ENCODE peak calls at places on chromosomes 12 and 14, in nine cellular contexts. U is IMR-90, D is transverse colon, P is sigmoid colon, A is ovary, Q is tibial nerve, R is esophagus squamous epithelium, V is thyroid gland, X is adrenal gland. F is an unnamed sample.

GRCh38 chr12:114770323-114770722 is 86.3 kb upstream of the TBX3 start:
- DNase-seq in U (no peak), D (no peak), P (no peak), A (no peak), Q (no peak), R (no peak), V (peak; percentile 4), X (no peak), F (no peak)

GRCh38 chr12:7100239-7100638 is 8.0 kb upstream of the C1R start:
- DNase-seq in U (no peak), D (no peak), P (peak; percentile 28), A (no peak), Q (no peak), R (no peak), V (no peak), X (no peak), F (peak; percentile 4)

GRCh38 chr14:71231521-71232393 is 324.5 kb downstream of the PCNX1 start:
- DNase-seq in U (no peak), D (no peak), P (no peak), A (no peak), Q (no peak), R (no peak), V (no peak), X (no peak), F (no peak)

GRCh38 chr12:50764116-50764860 is 387 bp downstream of the ATF1 start:
- DNase-seq in U (peak; percentile 23), D (no peak), P (peak; percentile 72), A (peak; percentile 76), Q (no peak), R (no peak), V (peak; percentile 76), X (no peak), F (no peak)

GRCh38 chr14:22099942-22100763 is 426.5 kb upstream of the OR4E1 start:
- DNase-seq in U (peak; percentile 36), D (peak; percentile 58), P (peak; percentile 87), A (peak; percentile 63), Q (peak; percentile 72), R (no peak), V (peak; percentile 84), X (peak; percentile 17), F (peak; percentile 72)

GRCh38 chr12:80627773-80628172 is 79.7 kb upstream of the MYF6 start:
- DNase-seq in U (peak; percentile 85), D (no peak), P (no peak), A (no peak), Q (no peak), R (no peak), V (no peak), X (no peak), F (no peak)

GRCh38 chr12:22974865-22975264 is 349.9 kb downstream of the ETNK1 start:
- DNase-seq in U (peak; percentile 94), D (no peak), P (no peak), A (no peak), Q (no peak), R (no peak), V (no peak), X (no peak), F (no peak)

GRCh38 chr12:24931666-24932405 is 17.1 kb downstream of the BCAT1 start:
- DNase-seq in U (peak; percentile 43), D (no peak), P (no peak), A (no peak), Q (no peak), R (no peak), V (no peak), X (no peak), F (no peak)

GRCh38 chr14:22547309-22547947 is 41.6 kb downstream of the DAD1 start:
- DNase-seq in U (no peak), D (no peak), P (no peak), A (no peak), Q (no peak), R (no peak), V (no peak), X (no peak), F (no peak)

GRCh38 chr12:26124491-26125450 is at the start of gene BHLHE41:
- DNase-seq in U (peak; percentile 36), D (peak; percentile 85), P (peak; percentile 92), A (peak; percentile 82), Q (peak; percentile 63), R (peak; percentile 21), V (peak; percentile 93), X (peak; percentile 82), F (peak; percentile 89)

GRCh38 chr12:256225-256624 is 6.4 kb downstream of the SLC6A13 start:
- DNase-seq in U (no peak), D (no peak), P (no peak), A (no peak), Q (no peak), R (no peak), V (no peak), X (no peak), F (no peak)

GRCh38 chr12:47838286-47838931 is 18.7 kb upstream of the HDAC7 start:
- DNase-seq in U (peak; percentile 41), D (no peak), P (no peak), A (peak; percentile 64), Q (no peak), R (no peak), V (peak; percentile 42), X (peak; percentile 64), F (peak; percentile 44)

DNA sequence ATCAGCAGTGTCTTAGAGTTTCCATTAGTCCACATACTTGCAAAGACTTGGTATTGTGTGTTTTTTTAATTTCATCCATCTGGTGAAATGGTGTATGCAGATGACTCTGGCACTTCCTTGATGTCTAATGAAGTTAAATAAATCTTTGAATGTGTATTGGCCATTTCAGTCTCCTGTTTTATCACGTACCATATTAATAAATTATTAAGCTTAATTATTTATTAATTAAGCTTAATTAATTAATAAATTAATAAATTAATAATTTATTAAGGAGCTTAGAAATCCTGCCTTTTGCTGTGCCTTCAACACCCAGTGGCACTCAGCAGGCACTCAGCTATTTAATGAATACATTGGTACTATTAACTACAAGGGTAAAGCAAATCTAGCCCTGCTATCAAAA is 18.2 kb downstream of the PDZRN4 start:
- DNase-seq in U (no peak), D (no peak), P (no peak), A (no peak), Q (no peak), R (no peak), V (no peak), X (no peak), F (no peak)
- H3K27ac ChIP-seq in U (no peak overlapping the region), D (no peak overlapping the region), P (peak overlapping the region; percentile 80), A (no peak overlapping the region), Q (no peak overlapping the region), R (no peak overlapping the region), V (no peak overlapping the region), X (no peak overlapping the region), F (no peak overlapping the region)

GRCh38 chr14:105500036-105500725 is 9.1 kb downstream of the TEDC1 start:
- DNase-seq in U (no peak), D (no peak), P (peak; percentile 50), A (no peak), Q (no peak), R (no peak), V (no peak), X (no peak), F (no peak)
- TF ChIP-seq POLR2A in U (no peak), D (no peak), P (no peak), A (no peak), Q (no peak), R (no peak), V (no peak), X (no peak), F (no peak)

GRCh38 chr12:113149361-113150150 is at the start of gene CFAP73:
- DNase-seq in U (peak; percentile 75), D (peak; percentile 71), P (no peak), A (no peak), Q (no peak), R (no peak), V (peak; percentile 95), X (no peak), F (no peak)

GRCh38 chr12:113154351-113154973 is 4.9 kb downstream of the CFAP73 start:
- DNase-seq in U (peak; percentile 28), D (no peak), P (no peak), A (no peak), Q (no peak), R (no peak), V (peak; percentile 58), X (no peak), F (no peak)

GRCh38 chr12:113152196-113152834 is 2.8 kb downstream of the CFAP73 start:
- DNase-seq in U (no peak), D (no peak), P (no peak), A (no peak), Q (no peak), R (no peak), V (no peak), X (no peak), F (no peak)

GRCh38 chr12:113152835-113153814 is 3.6 kb downstream of the CFAP73 start:
- DNase-seq in U (peak; percentile 65), D (peak; percentile 79), P (no peak), A (no peak), Q (peak; percentile 32), R (no peak), V (peak; percentile 80), X (peak; percentile 77), F (peak; percentile 82)

DNA sequence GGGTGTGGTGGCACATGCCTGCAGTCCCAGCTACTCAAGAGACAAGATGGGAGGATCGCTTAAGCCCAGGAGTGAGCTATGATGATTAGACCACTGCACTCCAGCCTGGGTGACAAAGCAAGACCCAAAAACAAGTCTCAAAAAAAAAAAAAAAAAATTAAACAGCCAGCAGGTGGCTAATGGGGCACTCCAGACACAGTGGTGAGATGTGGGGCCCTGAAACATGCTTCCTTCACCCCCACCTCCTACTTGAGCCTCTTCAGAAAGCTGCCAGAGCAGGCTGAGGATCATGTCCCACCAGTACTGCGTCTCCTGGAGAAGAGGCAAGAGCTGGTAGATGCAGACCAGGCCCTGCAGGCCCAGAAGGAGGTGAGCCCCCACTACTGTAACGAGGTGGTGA is 2.1 kb downstream of the CFAP73 start:
- DNase-seq in U (no peak), D (no peak), P (no peak), A (no peak), Q (no peak), R (no peak), V (no peak), X (no peak), F (no peak)
- H3K27ac ChIP-seq in U (no peak overlapping the region), D (no peak overlapping the region), P (no peak overlapping the region), A (no peak overlapping the region), Q (no peak overlapping the region), R (no peak overlapping the region), V (no peak overlapping the region), X (no peak overlapping the region), F (no peak overlapping the region)

GRCh38 chr12:92546259-92546825 is 156.4 kb upstream of the PLEKHG7 start:
- DNase-seq in U (no peak), D (no peak), P (no peak), A (no peak), Q (no peak), R (no peak), V (no peak), X (no peak), F (no peak)

GRCh38 chr12:92546826-92547348 is 155.9 kb upstream of the PLEKHG7 start:
- DNase-seq in U (no peak), D (no peak), P (no peak), A (no peak), Q (no peak), R (no peak), V (no peak), X (no peak), F (no peak)

GRCh38 chr12:92543359-92543758 is 159.4 kb upstream of the PLEKHG7 start:
- DNase-seq in U (no peak), D (peak; percentile 29), P (no peak), A (no peak), Q (no peak), R (no peak), V (peak; percentile 63), X (no peak), F (no peak)

GRCh38 chr12:92543872-92544271 is 158.9 kb upstream of the PLEKHG7 start:
- DNase-seq in U (peak; percentile 19), D (no peak), P (no peak), A (no peak), Q (no peak), R (no peak), V (peak; percentile 18), X (no peak), F (no peak)

GRCh38 chr12:92544321-92544720 is 158.5 kb upstream of the PLEKHG7 start:
- DNase-seq in U (no peak), D (no peak), P (no peak), A (no peak), Q (no peak), R (no peak), V (no peak), X (no peak), F (no peak)
- TF ChIP-seq POLR2A in U (no peak), D (no peak), P (no peak), A (no peak), Q (no peak), R (no peak), V (no peak), X (no peak), F (no peak)